ENCODE peak calls at places on chromosomes 13 and 19, in seven cellular contexts. One of them, this sample, is unnamed.

GRCh38 chr13:100269837-100270236 is 180.9 kb downstream of the PCCA start:
- DNase-seq in HEK293T: no peak
- DNase-seq in heart right ventricle: peak
- DNase-seq in GM04503: peak
- DNase-seq in AG08396: peak
- DNase-seq in stimulated activated CD4-positive, alpha-beta T cell treated with anti-CD3 and anti-CD28 coated beads, TNF-alpha, amount 100 ng/mL, for 48 hours: no peak
- DNase-seq in lower leg skin: peak
- DNase-seq in this sample: peak

GRCh38 chr13:108919036-108919907 is 289.9 kb downstream of the MYO16 start:
- DNase-seq in HEK293T: no peak
- DNase-seq in heart right ventricle: no peak
- DNase-seq in GM04503: no peak
- DNase-seq in AG08396: no peak
- DNase-seq in stimulated activated CD4-positive, alpha-beta T cell treated with anti-CD3 and anti-CD28 coated beads, TNF-alpha, amount 100 ng/mL, for 48 hours: no peak
- DNase-seq in lower leg skin: peak
- DNase-seq in this sample: no peak

GRCh38 chr19:16160943-16161560 is 12.3 kb downstream of the CIB3 start:
- DNase-seq in HEK293T: no peak
- DNase-seq in heart right ventricle: no peak
- DNase-seq in GM04503: no peak
- DNase-seq in AG08396: peak
- DNase-seq in stimulated activated CD4-positive, alpha-beta T cell treated with anti-CD3 and anti-CD28 coated beads, TNF-alpha, amount 100 ng/mL, for 48 hours: peak
- DNase-seq in lower leg skin: no peak
- DNase-seq in this sample: peak

GRCh38 chr13:24341439-24341838 is 32.1 kb downstream of the C1QTNF9 start:
- DNase-seq in HEK293T: no peak
- DNase-seq in heart right ventricle: no peak
- DNase-seq in GM04503: no peak
- DNase-seq in AG08396: peak
- DNase-seq in stimulated activated CD4-positive, alpha-beta T cell treated with anti-CD3 and anti-CD28 coated beads, TNF-alpha, amount 100 ng/mL, for 48 hours: no peak
- DNase-seq in lower leg skin: no peak
- DNase-seq in this sample: no peak

GRCh38 chr13:43153436-43154082 is 130.2 kb downstream of the DNAJC15 start:
- DNase-seq in HEK293T: no peak
- DNase-seq in heart right ventricle: no peak
- DNase-seq in GM04503: no peak
- DNase-seq in AG08396: no peak
- DNase-seq in stimulated activated CD4-positive, alpha-beta T cell treated with anti-CD3 and anti-CD28 coated beads, TNF-alpha, amount 100 ng/mL, for 48 hours: no peak
- DNase-seq in lower leg skin: no peak
- DNase-seq in this sample: peak

GRCh38 chr19:8610928-8611284 is 391 bp upstream of the ADAMTS10 start:
- DNase-seq in HEK293T: no peak
- DNase-seq in heart right ventricle: no peak
- DNase-seq in GM04503: no peak
- DNase-seq in AG08396: no peak
- DNase-seq in stimulated activated CD4-positive, alpha-beta T cell treated with anti-CD3 and anti-CD28 coated beads, TNF-alpha, amount 100 ng/mL, for 48 hours: no peak
- DNase-seq in lower leg skin: no peak
- DNase-seq in this sample: no peak

GRCh38 chr19:57374179-57374578 is 10.8 kb downstream of the TRAPPC2B start:
- DNase-seq in HEK293T: no peak
- DNase-seq in heart right ventricle: no peak
- DNase-seq in GM04503: no peak
- DNase-seq in AG08396: no peak
- DNase-seq in stimulated activated CD4-positive, alpha-beta T cell treated with anti-CD3 and anti-CD28 coated beads, TNF-alpha, amount 100 ng/mL, for 48 hours: no peak
- DNase-seq in lower leg skin: no peak
- DNase-seq in this sample: no peak

GRCh38 chr19:51368366-51369282 is at the start of gene CLDND2:
- DNase-seq in HEK293T: no peak
- DNase-seq in heart right ventricle: no peak
- DNase-seq in GM04503: no peak
- DNase-seq in AG08396: peak
- DNase-seq in stimulated activated CD4-positive, alpha-beta T cell treated with anti-CD3 and anti-CD28 coated beads, TNF-alpha, amount 100 ng/mL, for 48 hours: no peak
- DNase-seq in lower leg skin: no peak
- DNase-seq in this sample: no peak

GRCh38 chr13:54573186-54573585 is 1544.6 kb downstream of the OLFM4 start:
- DNase-seq in HEK293T: no peak
- DNase-seq in heart right ventricle: no peak
- DNase-seq in GM04503: no peak
- DNase-seq in AG08396: no peak
- DNase-seq in stimulated activated CD4-positive, alpha-beta T cell treated with anti-CD3 and anti-CD28 coated beads, TNF-alpha, amount 100 ng/mL, for 48 hours: no peak
- DNase-seq in lower leg skin: no peak
- DNase-seq in this sample: no peak

GRCh38 chr19:44111910-44112463 is 1.2 kb upstream of the ZNF225 start:
- DNase-seq in HEK293T: no peak
- DNase-seq in heart right ventricle: no peak
- DNase-seq in GM04503: peak
- DNase-seq in AG08396: peak
- DNase-seq in stimulated activated CD4-positive, alpha-beta T cell treated with anti-CD3 and anti-CD28 coated beads, TNF-alpha, amount 100 ng/mL, for 48 hours: no peak
- DNase-seq in lower leg skin: no peak
- DNase-seq in this sample: peak

GRCh38 chr19:55670280-55671053 is 4.6 kb upstream of the EPN1 start:
- DNase-seq in HEK293T: no peak
- DNase-seq in heart right ventricle: no peak
- DNase-seq in GM04503: no peak
- DNase-seq in AG08396: no peak
- DNase-seq in stimulated activated CD4-positive, alpha-beta T cell treated with anti-CD3 and anti-CD28 coated beads, TNF-alpha, amount 100 ng/mL, for 48 hours: no peak
- DNase-seq in lower leg skin: no peak
- DNase-seq in this sample: no peak

GRCh38 chr13:78689011-78689410 is 30.1 kb upstream of the OBI1 start:
- DNase-seq in HEK293T: peak
- DNase-seq in heart right ventricle: no peak
- DNase-seq in GM04503: no peak
- DNase-seq in AG08396: no peak
- DNase-seq in stimulated activated CD4-positive, alpha-beta T cell treated with anti-CD3 and anti-CD28 coated beads, TNF-alpha, amount 100 ng/mL, for 48 hours: no peak
- DNase-seq in lower leg skin: no peak
- DNase-seq in this sample: no peak

GRCh38 chr19:17977488-17977887 is 10.6 kb downstream of the KCNN1 start:
- DNase-seq in HEK293T: no peak
- DNase-seq in heart right ventricle: no peak
- DNase-seq in GM04503: no peak
- DNase-seq in AG08396: no peak
- DNase-seq in stimulated activated CD4-positive, alpha-beta T cell treated with anti-CD3 and anti-CD28 coated beads, TNF-alpha, amount 100 ng/mL, for 48 hours: no peak
- DNase-seq in lower leg skin: no peak
- DNase-seq in this sample: no peak

GRCh38 chr19:17862711-17863519 is 3.2 kb downstream of the RPL18A start:
- DNase-seq in HEK293T: no peak
- DNase-seq in heart right ventricle: no peak
- DNase-seq in GM04503: no peak
- DNase-seq in AG08396: no peak
- DNase-seq in stimulated activated CD4-positive, alpha-beta T cell treated with anti-CD3 and anti-CD28 coated beads, TNF-alpha, amount 100 ng/mL, for 48 hours: no peak
- DNase-seq in lower leg skin: no peak
- DNase-seq in this sample: no peak

GRCh38 chr19:6587998-6588507 is 2.9 kb downstream of the CD70 start:
- DNase-seq in HEK293T: no peak
- DNase-seq in heart right ventricle: no peak
- DNase-seq in GM04503: no peak
- DNase-seq in AG08396: no peak
- DNase-seq in stimulated activated CD4-positive, alpha-beta T cell treated with anti-CD3 and anti-CD28 coated beads, TNF-alpha, amount 100 ng/mL, for 48 hours: no peak
- DNase-seq in lower leg skin: no peak
- DNase-seq in this sample: no peak

GRCh38 chr19:40786060-40787037 is 8.3 kb downstream of the RAB4B start:
- DNase-seq in HEK293T: no peak
- DNase-seq in heart right ventricle: no peak
- DNase-seq in GM04503: no peak
- DNase-seq in AG08396: no peak
- DNase-seq in stimulated activated CD4-positive, alpha-beta T cell treated with anti-CD3 and anti-CD28 coated beads, TNF-alpha, amount 100 ng/mL, for 48 hours: no peak
- DNase-seq in lower leg skin: no peak
- DNase-seq in this sample: no peak

GRCh38 chr19:27742041-27742440 is 1470.9 kb downstream of the UQCRFS1 start:
- DNase-seq in HEK293T: no peak
- DNase-seq in heart right ventricle: no peak
- DNase-seq in GM04503: no peak
- DNase-seq in AG08396: no peak
- DNase-seq in stimulated activated CD4-positive, alpha-beta T cell treated with anti-CD3 and anti-CD28 coated beads, TNF-alpha, amount 100 ng/mL, for 48 hours: no peak
- DNase-seq in lower leg skin: no peak
- DNase-seq in this sample: no peak

GRCh38 chr13:44573790-44574465 is 2.2 kb downstream of the TSC22D1 start:
- DNase-seq in HEK293T: peak
- DNase-seq in heart right ventricle: no peak
- DNase-seq in GM04503: no peak
- DNase-seq in AG08396: peak
- DNase-seq in stimulated activated CD4-positive, alpha-beta T cell treated with anti-CD3 and anti-CD28 coated beads, TNF-alpha, amount 100 ng/mL, for 48 hours: no peak
- DNase-seq in lower leg skin: no peak
- DNase-seq in this sample: no peak

GRCh38 chr13:107553838-107554237 is 661.5 kb downstream of the LIG4 start:
- DNase-seq in HEK293T: no peak
- DNase-seq in heart right ventricle: no peak
- DNase-seq in GM04503: no peak
- DNase-seq in AG08396: peak
- DNase-seq in stimulated activated CD4-positive, alpha-beta T cell treated with anti-CD3 and anti-CD28 coated beads, TNF-alpha, amount 100 ng/mL, for 48 hours: no peak
- DNase-seq in lower leg skin: no peak
- DNase-seq in this sample: no peak

GRCh38 chr19:47267350-47267759 is 7.3 kb upstream of the INAFM1 start:
- DNase-seq in HEK293T: no peak
- DNase-seq in heart right ventricle: no peak
- DNase-seq in GM04503: no peak
- DNase-seq in AG08396: no peak
- DNase-seq in stimulated activated CD4-positive, alpha-beta T cell treated with anti-CD3 and anti-CD28 coated beads, TNF-alpha, amount 100 ng/mL, for 48 hours: no peak
- DNase-seq in lower leg skin: no peak
- DNase-seq in this sample: no peak

GRCh38 chr19:6042776-6043726 is 65.1 kb upstream of the RANBP3 start:
- DNase-seq in HEK293T: no peak
- DNase-seq in heart right ventricle: no peak
- DNase-seq in GM04503: no peak
- DNase-seq in AG08396: no peak
- DNase-seq in stimulated activated CD4-positive, alpha-beta T cell treated with anti-CD3 and anti-CD28 coated beads, TNF-alpha, amount 100 ng/mL, for 48 hours: no peak
- DNase-seq in lower leg skin: no peak
- DNase-seq in this sample: no peak

GRCh38 chr13:42821437-42821836 is 40.1 kb downstream of the FAM216B start:
- DNase-seq in HEK293T: no peak
- DNase-seq in heart right ventricle: no peak
- DNase-seq in GM04503: no peak
- DNase-seq in AG08396: no peak
- DNase-seq in stimulated activated CD4-positive, alpha-beta T cell treated with anti-CD3 and anti-CD28 coated beads, TNF-alpha, amount 100 ng/mL, for 48 hours: no peak
- DNase-seq in lower leg skin: no peak
- DNase-seq in this sample: peak

GRCh38 chr19:10672529-10673150 is 18.5 kb downstream of the ILF3 start:
- DNase-seq in HEK293T: no peak
- DNase-seq in heart right ventricle: no peak
- DNase-seq in GM04503: no peak
- DNase-seq in AG08396: no peak
- DNase-seq in stimulated activated CD4-positive, alpha-beta T cell treated with anti-CD3 and anti-CD28 coated beads, TNF-alpha, amount 100 ng/mL, for 48 hours: no peak
- DNase-seq in lower leg skin: no peak
- DNase-seq in this sample: no peak

GRCh38 chr19:41591951-41592562 is 16.1 kb downstream of the CEACAM21 start:
- DNase-seq in HEK293T: no peak
- DNase-seq in heart right ventricle: no peak
- DNase-seq in GM04503: no peak
- DNase-seq in AG08396: no peak
- DNase-seq in stimulated activated CD4-positive, alpha-beta T cell treated with anti-CD3 and anti-CD28 coated beads, TNF-alpha, amount 100 ng/mL, for 48 hours: no peak
- DNase-seq in lower leg skin: no peak
- DNase-seq in this sample: no peak

GRCh38 chr13:95267662-95268369 is 33.4 kb downstream of the ABCC4 start:
- DNase-seq in HEK293T: no peak
- DNase-seq in heart right ventricle: no peak
- DNase-seq in GM04503: peak
- DNase-seq in AG08396: peak
- DNase-seq in stimulated activated CD4-positive, alpha-beta T cell treated with anti-CD3 and anti-CD28 coated beads, TNF-alpha, amount 100 ng/mL, for 48 hours: no peak
- DNase-seq in lower leg skin: no peak
- DNase-seq in this sample: peak

GRCh38 chr13:35598233-35598632 is 121.7 kb upstream of the MAB21L1 start:
- DNase-seq in HEK293T: no peak
- DNase-seq in heart right ventricle: no peak
- DNase-seq in GM04503: no peak
- DNase-seq in AG08396: no peak
- DNase-seq in stimulated activated CD4-positive, alpha-beta T cell treated with anti-CD3 and anti-CD28 coated beads, TNF-alpha, amount 100 ng/mL, for 48 hours: no peak
- DNase-seq in lower leg skin: no peak
- DNase-seq in this sample: no peak

GRCh38 chr13:85166891-85167290 is 632.3 kb downstream of the SLITRK6 start:
- DNase-seq in HEK293T: no peak
- DNase-seq in heart right ventricle: no peak
- DNase-seq in GM04503: no peak
- DNase-seq in AG08396: no peak
- DNase-seq in stimulated activated CD4-positive, alpha-beta T cell treated with anti-CD3 and anti-CD28 coated beads, TNF-alpha, amount 100 ng/mL, for 48 hours: no peak
- DNase-seq in lower leg skin: no peak
- DNase-seq in this sample: no peak

GRCh38 chr13:21674271-21675009 is 3.6 kb downstream of the FGF9 start:
- DNase-seq in HEK293T: peak
- DNase-seq in heart right ventricle: peak
- DNase-seq in GM04503: no peak
- DNase-seq in AG08396: peak
- DNase-seq in stimulated activated CD4-positive, alpha-beta T cell treated with anti-CD3 and anti-CD28 coated beads, TNF-alpha, amount 100 ng/mL, for 48 hours: no peak
- DNase-seq in lower leg skin: no peak
- DNase-seq in this sample: no peak

GRCh38 chr19:14090509-14091085 is at the start of gene SAMD1:
- DNase-seq in HEK293T: peak
- DNase-seq in heart right ventricle: peak
- DNase-seq in GM04503: no peak
- DNase-seq in AG08396: peak
- DNase-seq in stimulated activated CD4-positive, alpha-beta T cell treated with anti-CD3 and anti-CD28 coated beads, TNF-alpha, amount 100 ng/mL, for 48 hours: peak
- DNase-seq in lower leg skin: peak
- DNase-seq in this sample: peak

GRCh38 chr13:71412231-71412630 is 454.8 kb downstream of the DACH1 start:
- DNase-seq in HEK293T: no peak
- DNase-seq in heart right ventricle: no peak
- DNase-seq in GM04503: no peak
- DNase-seq in AG08396: no peak
- DNase-seq in stimulated activated CD4-positive, alpha-beta T cell treated with anti-CD3 and anti-CD28 coated beads, TNF-alpha, amount 100 ng/mL, for 48 hours: no peak
- DNase-seq in lower leg skin: no peak
- DNase-seq in this sample: no peak

GRCh38 chr13:24264976-24265375 is 44.4 kb upstream of the C1QTNF9 start:
- DNase-seq in HEK293T: no peak
- DNase-seq in heart right ventricle: no peak
- DNase-seq in GM04503: no peak
- DNase-seq in AG08396: no peak
- DNase-seq in stimulated activated CD4-positive, alpha-beta T cell treated with anti-CD3 and anti-CD28 coated beads, TNF-alpha, amount 100 ng/mL, for 48 hours: peak
- DNase-seq in lower leg skin: no peak
- DNase-seq in this sample: no peak

GRCh38 chr19:48656840-48657474 is 11.0 kb upstream of the CA11 start:
- DNase-seq in HEK293T: no peak
- DNase-seq in heart right ventricle: no peak
- DNase-seq in GM04503: peak
- DNase-seq in AG08396: peak
- DNase-seq in stimulated activated CD4-positive, alpha-beta T cell treated with anti-CD3 and anti-CD28 coated beads, TNF-alpha, amount 100 ng/mL, for 48 hours: no peak
- DNase-seq in lower leg skin: peak
- DNase-seq in this sample: peak

GRCh38 chr13:82681535-82681934 is 1200.7 kb downstream of the SLITRK1 start:
- DNase-seq in HEK293T: no peak
- DNase-seq in heart right ventricle: no peak
- DNase-seq in GM04503: no peak
- DNase-seq in AG08396: no peak
- DNase-seq in stimulated activated CD4-positive, alpha-beta T cell treated with anti-CD3 and anti-CD28 coated beads, TNF-alpha, amount 100 ng/mL, for 48 hours: no peak
- DNase-seq in lower leg skin: no peak
- DNase-seq in this sample: no peak

GRCh38 chr19:13005253-13005652 is 10.0 kb downstream of the NFIX start:
- DNase-seq in HEK293T: no peak
- DNase-seq in heart right ventricle: no peak
- DNase-seq in GM04503: no peak
- DNase-seq in AG08396: no peak
- DNase-seq in stimulated activated CD4-positive, alpha-beta T cell treated with anti-CD3 and anti-CD28 coated beads, TNF-alpha, amount 100 ng/mL, for 48 hours: no peak
- DNase-seq in lower leg skin: no peak
- DNase-seq in this sample: no peak

GRCh38 chr13:40164137-40164536 is 502.3 kb downstream of the FOXO1 start:
- DNase-seq in HEK293T: no peak
- DNase-seq in heart right ventricle: no peak
- DNase-seq in GM04503: no peak
- DNase-seq in AG08396: no peak
- DNase-seq in stimulated activated CD4-positive, alpha-beta T cell treated with anti-CD3 and anti-CD28 coated beads, TNF-alpha, amount 100 ng/mL, for 48 hours: no peak
- DNase-seq in lower leg skin: no peak
- DNase-seq in this sample: no peak

GRCh38 chr13:109256866-109257760 is 529.3 kb downstream of the IRS2 start:
- DNase-seq in HEK293T: no peak
- DNase-seq in heart right ventricle: no peak
- DNase-seq in GM04503: peak
- DNase-seq in AG08396: peak
- DNase-seq in stimulated activated CD4-positive, alpha-beta T cell treated with anti-CD3 and anti-CD28 coated beads, TNF-alpha, amount 100 ng/mL, for 48 hours: no peak
- DNase-seq in lower leg skin: peak
- DNase-seq in this sample: peak

GRCh38 chr19:52991021-52991420 is 22.7 kb upstream of the ERVV-1 start:
- DNase-seq in HEK293T: no peak
- DNase-seq in heart right ventricle: no peak
- DNase-seq in GM04503: no peak
- DNase-seq in AG08396: no peak
- DNase-seq in stimulated activated CD4-positive, alpha-beta T cell treated with anti-CD3 and anti-CD28 coated beads, TNF-alpha, amount 100 ng/mL, for 48 hours: no peak
- DNase-seq in lower leg skin: no peak
- DNase-seq in this sample: no peak

GRCh38 chr13:110238795-110239194 is 68.2 kb downstream of the COL4A1 start:
- DNase-seq in HEK293T: no peak
- DNase-seq in heart right ventricle: no peak
- DNase-seq in GM04503: no peak
- DNase-seq in AG08396: no peak
- DNase-seq in stimulated activated CD4-positive, alpha-beta T cell treated with anti-CD3 and anti-CD28 coated beads, TNF-alpha, amount 100 ng/mL, for 48 hours: no peak
- DNase-seq in lower leg skin: no peak
- DNase-seq in this sample: no peak

This sample was measured in AG04450.